ENCODE peak calls at places on chromosomes 12 and 14, in seven cellular contexts. S is PC-3, I is heart right ventricle, K is heart left ventricle, V is right cardiac atrium, C is A549, W is Panc1. L is an unnamed sample.

GRCh38 chr14:54776361-54777001 is 126.1 kb downstream of the GCH1 start:
- ATAC-seq in V (no peak), S (no peak), W (no peak), C (no peak), I (peak; percentile 14), K (peak; percentile 33), L (no peak)

GRCh38 chr12:39319180-39319579 is 123.7 kb downstream of the KIF21A start:
- ATAC-seq in W (no peak), I (no peak), C (no peak), S (peak; percentile 64), V (no peak), K (no peak), L (no peak)

GRCh38 chr14:75533791-75534190 is 11.5 kb downstream of the BATF start:
- ATAC-seq in K (no peak), I (no peak), W (no peak), S (no peak), C (no peak), V (no peak), L (no peak)

GRCh38 chr14:104652386-104652785 is 37.0 kb upstream of the INF2 start:
- ATAC-seq in W (no peak), K (no peak), I (no peak), C (no peak), S (no peak), V (no peak), L (no peak)

GRCh38 chr12:34022079-34022830 is at the start of gene ALG10:
- ATAC-seq in S (peak; percentile 99), K (peak; percentile 100), W (peak; percentile 100), C (peak; percentile 100), I (peak; percentile 100), V (peak; percentile 100), L (peak; percentile 100)

GRCh38 chr12:56413392-56413791 is 35.8 kb downstream of the TIMELESS start:
- ATAC-seq in K (no peak), I (no peak), C (no peak), S (no peak), W (peak; percentile 49), V (peak; percentile 45), L (no peak)

GRCh38 chr14:93811611-93812010 is 23.3 kb upstream of the PRIMA1 start:
- ATAC-seq in S (no peak), W (no peak), V (no peak), I (no peak), K (no peak), C (no peak), L (no peak)

GRCh38 chr14:69288001-69288771 is 28.2 kb downstream of the GALNT16 start:
- ATAC-seq in S (peak; percentile 74), W (peak; percentile 69), I (peak; percentile 42), K (peak; percentile 61), C (peak; percentile 65), V (peak; percentile 72), L (peak; percentile 65)

GRCh38 chr12:89971880-89972279 is 263.2 kb upstream of the ATP2B1 start:
- ATAC-seq in V (peak; percentile 99), C (no peak), K (peak; percentile 76), S (no peak), W (no peak), I (peak; percentile 47), L (peak; percentile 61)

GRCh38 chr12:120055231-120055630 is 61.3 kb downstream of the RAB35 start:
- ATAC-seq in C (peak; percentile 56), S (no peak), I (no peak), W (no peak), V (no peak), K (no peak), L (no peak)

GRCh38 chr14:65344011-65344410 is 68.5 kb upstream of the FUT8 start:
- ATAC-seq in I (no peak), S (peak; percentile 55), W (no peak), V (no peak), K (no peak), C (no peak), L (no peak)

GRCh38 chr14:100692859-100693558 is 33.7 kb upstream of the DLK1 start:
- ATAC-seq in W (peak; percentile 90), I (no peak), V (no peak), K (no peak), S (peak; percentile 89), C (peak; percentile 92), L (no peak)

GRCh38 chr14:51283402-51283825 is 43.4 kb downstream of the TMX1 start:
- ATAC-seq in I (peak; percentile 86), K (peak; percentile 86), C (peak; percentile 86), S (peak; percentile 96), V (peak; percentile 82), W (peak; percentile 80), L (peak; percentile 76)

GRCh38 chr12:76927170-76927784 is 48.5 kb upstream of the CSRP2 start:
- ATAC-seq in V (no peak), I (no peak), S (peak; percentile 56), K (no peak), C (no peak), W (peak; percentile 53), L (no peak)

GRCh38 chr14:66099931-66100330 is 386.2 kb upstream of the CCDC196 start:
- ATAC-seq in S (no peak), V (no peak), C (no peak), I (no peak), W (no peak), K (no peak), L (no peak)

GRCh38 chr14:74952697-74953484 is 2.5 kb downstream of the PGF start:
- ATAC-seq in C (no peak), S (no peak), I (no peak), W (no peak), V (no peak), K (no peak), L (no peak)

GRCh38 chr12:81120961-81121360 is 43.1 kb downstream of the ACSS3 start:
- ATAC-seq in S (no peak), W (no peak), K (no peak), V (no peak), I (no peak), C (no peak), L (no peak)

GRCh38 chr14:54025661-54026060 is 69.0 kb upstream of the BMP4 start:
- ATAC-seq in V (no peak), S (peak; percentile 96), K (no peak), C (peak; percentile 59), W (no peak), I (no peak), L (no peak)

GRCh38 chr14:104996032-104996431 is 10.4 kb downstream of the CLBA1 start:
- ATAC-seq in C (no peak), K (no peak), W (no peak), S (no peak), I (no peak), V (no peak), L (no peak)

GRCh38 chr14:54450535-54450934 is 9.4 kb upstream of the CNIH1 start:
- ATAC-seq in V (no peak), I (no peak), S (no peak), W (no peak), C (no peak), K (no peak), L (no peak)

GRCh38 chr14:39243831-39244230 is 10.1 kb downstream of the MIA2 start:
- ATAC-seq in W (no peak), I (no peak), C (no peak), S (no peak), V (no peak), K (no peak), L (no peak)

GRCh38 chr12:132955094-132955932 is 793 bp downstream of the ZNF605 start:
- ATAC-seq in I (peak; percentile 20), C (peak; percentile 75), K (peak; percentile 59), V (peak; percentile 32), S (peak; percentile 46), W (peak; percentile 66), L (peak; percentile 44)

GRCh38 chr14:90747909-90748308 is 68.3 kb downstream of the TTC7B start:
- ATAC-seq in S (no peak), I (no peak), V (no peak), C (no peak), W (no peak), K (no peak), L (no peak)

GRCh38 chr12:52992699-52993557 is 13.3 kb upstream of the EIF4B start:
- ATAC-seq in I (no peak), S (peak; percentile 92), C (peak; percentile 98), K (no peak), W (peak; percentile 84), V (no peak), L (no peak)

GRCh38 chr12:98543701-98544100 is 28.3 kb downstream of the TMPO start:
- ATAC-seq in V (no peak), S (no peak), K (no peak), I (no peak), W (no peak), C (no peak), L (no peak)

GRCh38 chr12:108647936-108648287 is 14.2 kb upstream of the SELPLG start:
- ATAC-seq in C (peak; percentile 22), I (no peak), W (peak; percentile 31), S (no peak), V (no peak), K (no peak), L (no peak)
- H3K4me1 ChIP-seq in C (peaks cover 42% of the 10 kb centered on the region), I (peaks cover 60% of the 10 kb centered on the region), W (peaks cover 6% of the 10 kb centered on the region), S (peaks cover 23% of the 10 kb centered on the region), V (peaks cover 10% of the 10 kb centered on the region), K (peaks cover 9% of the 10 kb centered on the region), L (peaks cover 79% of the 10 kb centered on the region)

GRCh38 chr14:101875041-101875725 is 89.2 kb upstream of the DYNC1H1 start:
- ATAC-seq in I (no peak), S (no peak), C (no peak), V (no peak), K (no peak), W (no peak), L (no peak)

GRCh38 chr14:101875726-101876268 is 88.6 kb upstream of the DYNC1H1 start:
- ATAC-seq in K (no peak), V (no peak), I (no peak), W (no peak), C (no peak), S (peak; percentile 76), L (no peak)

GRCh38 chr14:101877766-101878165 is 86.6 kb upstream of the DYNC1H1 start:
- ATAC-seq in S (no peak), C (no peak), W (no peak), K (no peak), V (no peak), I (no peak), L (no peak)

GRCh38 chr14:101878222-101879211 is 85.9 kb upstream of the DYNC1H1 start:
- ATAC-seq in I (no peak), V (no peak), S (no peak), K (no peak), C (no peak), W (no peak), L (no peak)

DNA sequence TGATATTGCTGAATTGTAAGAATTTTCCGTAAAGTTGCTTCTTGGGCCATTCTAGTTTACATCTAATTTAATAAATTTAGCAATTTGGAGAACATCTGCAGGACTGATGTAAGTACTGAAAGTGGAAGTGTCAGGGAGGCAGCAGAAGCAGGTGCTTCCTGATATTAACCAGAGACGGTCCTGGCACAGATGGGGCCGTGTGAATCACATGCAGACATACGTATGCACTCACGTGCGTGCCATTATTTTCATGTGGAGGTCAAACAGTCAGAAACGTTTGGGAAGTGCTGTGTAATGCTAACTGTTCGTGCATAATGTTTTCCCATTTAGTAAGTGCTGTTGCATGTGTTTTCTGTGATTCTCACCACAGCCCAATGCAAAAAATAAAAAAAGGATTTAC is 87.8 kb upstream of the DYNC1H1 start:
- ATAC-seq in C (no peak), I (peak; percentile 82), V (peak; percentile 81), K (peak; percentile 84), S (no peak), W (no peak), L (peak; percentile 83)
- H3K4me1 ChIP-seq in C (peaks cover 18% of the 10 kb centered on the region), I (peaks cover 75% of the 10 kb centered on the region), V (peaks cover 4% of the 10 kb centered on the region), K (peaks cover 8% of the 10 kb centered on the region), S (peaks cover 5% of the 10 kb centered on the region), W (no peaks in the 10 kb centered on the region), L (peaks cover 72% of the 10 kb centered on the region)

GRCh38 chr14:22515961-22516360 is 73.1 kb downstream of the DAD1 start:
- ATAC-seq in C (no peak), V (no peak), S (no peak), K (no peak), W (no peak), I (no peak), L (no peak)
- H3K4me1 ChIP-seq in C (no peaks in the 10 kb centered on the region), V (peaks cover 19% of the 10 kb centered on the region), S (no peaks in the 10 kb centered on the region), K (no peaks in the 10 kb centered on the region), W (no peaks in the 10 kb centered on the region), I (peaks cover 68% of the 10 kb centered on the region), L (peaks cover 7% of the 10 kb centered on the region)

GRCh38 chr12:26735249-26735639 is 97.8 kb downstream of the ITPR2 start:
- ATAC-seq in I (no peak), V (no peak), S (no peak), W (no peak), C (no peak), K (no peak), L (no peak)
- H3K4me1 ChIP-seq in I (peaks cover 47% of the 10 kb centered on the region), V (no peaks in the 10 kb centered on the region), S (peaks cover 12% of the 10 kb centered on the region), W (no peaks in the 10 kb centered on the region), C (peaks cover 7% of the 10 kb centered on the region), K (no peaks in the 10 kb centered on the region), L (peaks cover 29% of the 10 kb centered on the region)